ENCODE peak calls at places on chromosome 12, in five cellular contexts. E, S, M, Z and B are unnamed samples. For H3K27me3, the result is how much of the 10 kb centered on the place peaks cover.

GRCh38 chr12:123991402-123991951 is 18.5 kb downstream of the ZNF664 start:
- DNase-seq in E (no peak), S (no peak), M (no peak), Z (no peak), B (no peak)

GRCh38 chr12:12561305-12562015 is 1.2 kb downstream of the DUSP16 start:
- DNase-seq in E (peak), S (no peak), M (peak), Z (peak), B (no peak)

GRCh38 chr12:68641138-68641537 is 30.4 kb downstream of the RAP1B start:
- DNase-seq in E (no peak), S (no peak), M (no peak), Z (no peak), B (no peak)

GRCh38 chr12:90619943-90620342 is 335.0 kb downstream of the CCER1 start:
- DNase-seq in E (no peak), S (no peak), M (no peak), Z (no peak), B (no peak)

GRCh38 chr12:122887817-122888212 is 8.1 kb downstream of the VPS37B start:
- DNase-seq in E (no peak), S (no peak), M (no peak), Z (no peak), B (no peak)

GRCh38 chr12:53499261-53500118 is at the start of gene MAP3K12:
- DNase-seq in E (peak), S (no peak), M (peak), Z (peak), B (no peak)

GRCh38 chr12:48934312-48934706 is 9.0 kb upstream of the FKBP11 start:
- DNase-seq in E (no peak), S (no peak), M (no peak), Z (no peak), B (no peak)

GRCh38 chr12:52691076-52691764 is 11.0 kb upstream of the KRT1 start:
- DNase-seq in E (peak), S (no peak), M (no peak), Z (no peak), B (no peak)

GRCh38 chr12:104986022-104986941 is at the start of gene NOPCHAP1:
- DNase-seq in E (peak), S (peak), M (peak), Z (peak), B (peak)

GRCh38 chr12:115060477-115061168 is 376.6 kb upstream of the TBX3 start:
- DNase-seq in E (no peak), S (no peak), M (no peak), Z (no peak), B (no peak)

GRCh38 chr12:128817115-128818015 is 6.4 kb downstream of the SLC15A4 start:
- DNase-seq in E (no peak), S (no peak), M (no peak), Z (peak), B (no peak)

GRCh38 chr12:32754101-32754500 is 1.6 kb downstream of the YARS2 start:
- DNase-seq in E (no peak), S (no peak), M (no peak), Z (no peak), B (no peak)

GRCh38 chr12:115870021-115870420 is 407.5 kb downstream of the MED13L start:
- DNase-seq in E (no peak), S (no peak), M (peak), Z (no peak), B (no peak)

GRCh38 chr12:89244536-89244935 is 107.8 kb downstream of the DUSP6 start:
- DNase-seq in E (no peak), S (no peak), M (no peak), Z (no peak), B (no peak)

GRCh38 chr12:122837306-122838265 is 2.3 kb downstream of the HIP1R start:
- DNase-seq in E (no peak), S (no peak), M (no peak), Z (no peak), B (no peak)

GRCh38 chr12:92503977-92504966 is 198.5 kb upstream of the PLEKHG7 start:
- DNase-seq in E (no peak), S (no peak), M (no peak), Z (peak), B (no peak)

GRCh38 chr12:92503029-92503931 is 199.5 kb upstream of the PLEKHG7 start:
- DNase-seq in E (no peak), S (no peak), M (no peak), Z (no peak), B (no peak)

GRCh38 chr12:101862245-101862644 is 15.1 kb upstream of the DRAM1 start:
- DNase-seq in E (no peak), S (no peak), M (no peak), Z (no peak), B (no peak)

GRCh38 chr12:111201036-111201435 is 167.9 kb downstream of the PHETA1 start:
- DNase-seq in E (no peak), S (no peak), M (peak), Z (no peak), B (no peak)

GRCh38 chr12:25322918-25323773 is 72.4 kb upstream of the KRAS start:
- DNase-seq in E (no peak), S (no peak), M (no peak), Z (no peak), B (no peak)

GRCh38 chr12:132218915-132219314 is 74.7 kb downstream of the NOC4L start:
- DNase-seq in E (peak), S (peak), M (peak), Z (peak), B (no peak)

GRCh38 chr12:28941248-28941647 is 207.8 kb upstream of the FAR2 start:
- DNase-seq in E (no peak), S (no peak), M (no peak), Z (no peak), B (no peak)

GRCh38 chr12:64178122-64178521 is 44.0 kb downstream of the KICS2 start:
- DNase-seq in E (no peak), S (no peak), M (no peak), Z (no peak), B (no peak)

GRCh38 chr12:113190761-113191160 is 5.2 kb downstream of the RITA1 start:
- DNase-seq in E (no peak), S (peak), M (peak), Z (peak), B (no peak)

GRCh38 chr12:107484219-107484618 is 201.4 kb upstream of the PWP1 start:
- DNase-seq in E (no peak), S (no peak), M (no peak), Z (no peak), B (no peak)

GRCh38 chr12:107477946-107478610 is 207.5 kb upstream of the PWP1 start:
- DNase-seq in E (no peak), S (no peak), M (no peak), Z (no peak), B (no peak)

GRCh38 chr12:107484941-107485340 is 200.7 kb upstream of the PWP1 start:
- DNase-seq in E (no peak), S (no peak), M (no peak), Z (no peak), B (no peak)

GRCh38 chr12:107478881-107479280 is 206.7 kb upstream of the PWP1 start:
- DNase-seq in E (no peak), S (no peak), M (no peak), Z (no peak), B (no peak)

GRCh38 chr12:107480836-107481608 is 204.6 kb upstream of the PWP1 start:
- DNase-seq in E (no peak), S (no peak), M (no peak), Z (no peak), B (no peak)
- H3K27me3 ChIP-seq in E (under half), S (under half), M (under half), Z (under half), B (under half)

GRCh38 chr12:49955899-49956662 is 5.5 kb downstream of the AQP2 start:
- DNase-seq in E (no peak), S (no peak), M (no peak), Z (no peak), B (no peak)
- H3K27me3 ChIP-seq in E (half or more), S (under half), M (under half), Z (under half), B (under half)

GRCh38 chr12:93568091-93568490 is 4.4 kb upstream of the SOCS2 start:
- DNase-seq in E (no peak), S (no peak), M (no peak), Z (no peak), B (no peak)
- H3K27me3 ChIP-seq in E (under half), S (under half), M (under half), Z (under half), B (under half)

GRCh38 chr12:49972122-49972521 is 625 bp upstream of the AQP6 start:
- DNase-seq in E (no peak), S (no peak), M (no peak), Z (no peak), B (no peak)

GRCh38 chr12:49970658-49971057 is 2.1 kb upstream of the AQP6 start:
- DNase-seq in E (no peak), S (no peak), M (no peak), Z (no peak), B (no peak)

GRCh38 chr12:49970030-49970429 is 2.7 kb upstream of the AQP6 start:
- DNase-seq in E (no peak), S (no peak), M (no peak), Z (no peak), B (no peak)

GRCh38 chr12:49972641-49973360 is at the start of gene AQP6:
- DNase-seq in E (no peak), S (no peak), M (no peak), Z (no peak), B (no peak)

DNA sequence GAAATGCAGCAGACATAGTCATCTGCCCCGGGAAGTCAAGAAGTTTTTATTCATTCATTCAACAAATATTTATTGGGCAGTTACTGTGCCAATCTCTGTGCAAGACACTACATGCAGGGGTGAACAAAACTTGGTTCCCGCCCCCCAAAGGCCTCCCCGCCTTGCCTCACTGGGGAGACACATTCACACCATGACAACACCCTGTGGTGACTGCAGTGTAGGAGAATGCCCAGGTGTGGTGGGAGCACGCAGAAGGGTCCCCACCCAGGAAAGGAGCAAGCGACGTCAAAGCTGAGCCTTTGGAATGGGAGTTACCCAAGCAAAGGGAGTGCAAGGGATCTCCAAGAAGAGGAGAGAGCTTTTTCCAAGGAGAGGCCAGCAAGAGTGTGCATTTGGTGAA is 1.6 kb upstream of the AQP6 start:
- DNase-seq in E (no peak), S (no peak), M (no peak), Z (no peak), B (no peak)
- H3K27me3 ChIP-seq in E (under half), S (under half), M (under half), Z (under half), B (under half)

DNA sequence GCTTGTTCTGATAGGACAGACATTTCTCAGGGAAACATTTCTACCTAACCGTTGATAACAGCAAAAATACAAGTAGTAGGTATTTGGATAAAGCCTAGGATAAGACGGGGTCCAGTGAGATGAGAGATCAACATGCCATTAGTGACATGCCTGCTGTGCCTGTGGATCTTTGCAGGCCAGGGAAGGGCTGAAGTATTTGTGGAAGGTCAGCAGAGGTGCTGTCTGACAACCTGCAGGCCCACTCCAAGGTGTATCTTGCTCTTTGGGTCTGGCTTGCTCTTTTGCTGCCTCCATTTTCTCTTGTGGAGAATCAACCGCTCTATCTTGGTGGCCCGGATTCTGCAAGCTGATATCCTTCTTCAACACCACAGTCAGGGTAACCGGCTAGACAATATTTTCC is 46.7 kb downstream of the MSRB3 start:
- DNase-seq in E (no peak), S (no peak), M (no peak), Z (no peak), B (no peak)
- H3K27me3 ChIP-seq in E (under half), S (under half), M (under half), Z (under half), B (under half)